ENCODE peak calls at places on chromosome 3, in four cellular contexts. F is CD8-positive, alpha-beta T cell; Q is hepatocyte; A is WERI-Rb-1. B is an unnamed sample.

GRCh38 chr3:192090586-192090985 is 629.6 kb downstream of the PYDC2 start:
- DNase-seq in F (no peak), Q (no peak), A (no peak), B (peak; percentile 15)

GRCh38 chr3:177934001-177934891 is 602.0 kb upstream of the KCNMB2 start:
- DNase-seq in F (no peak), Q (peak; percentile 41), A (no peak), B (no peak)

GRCh38 chr3:171980578-171981270 is 58.7 kb upstream of the FNDC3B start:
- DNase-seq in F (no peak), Q (no peak), A (no peak), B (no peak)

GRCh38 chr3:93867425-93867824 is 106.3 kb downstream of the PROS1 start:
- DNase-seq in F (no peak), Q (no peak), A (no peak), B (no peak)

GRCh38 chr3:124935264-124935663 is 713 bp upstream of the MUC13 start:
- DNase-seq in F (no peak), Q (no peak), A (no peak), B (no peak)

GRCh38 chr3:140128217-140129137 is 193.5 kb downstream of the CLSTN2 start:
- DNase-seq in F (no peak), Q (peak; percentile 46), A (peak; percentile 88), B (peak; percentile 44)

GRCh38 chr3:8660271-8660731 is 15.7 kb upstream of the SSUH2 start:
- DNase-seq in F (no peak), Q (no peak), A (no peak), B (no peak)

GRCh38 chr3:67018789-67019525 is 20.9 kb downstream of the KBTBD8 start:
- DNase-seq in F (no peak), Q (no peak), A (no peak), B (no peak)

GRCh38 chr3:50521572-50521971 is 18.1 kb upstream of the CACNA2D2 start:
- DNase-seq in F (no peak), Q (no peak), A (no peak), B (no peak)

GRCh38 chr3:190197346-190197763 is 76.7 kb upstream of the P3H2 start:
- DNase-seq in F (no peak), Q (peak; percentile 19), A (no peak), B (peak; percentile 33)
- H3K4me3 ChIP-seq in F (no peak overlapping the region), Q (no peak overlapping the region), A (no peak overlapping the region), B (no peak overlapping the region)

DNA sequence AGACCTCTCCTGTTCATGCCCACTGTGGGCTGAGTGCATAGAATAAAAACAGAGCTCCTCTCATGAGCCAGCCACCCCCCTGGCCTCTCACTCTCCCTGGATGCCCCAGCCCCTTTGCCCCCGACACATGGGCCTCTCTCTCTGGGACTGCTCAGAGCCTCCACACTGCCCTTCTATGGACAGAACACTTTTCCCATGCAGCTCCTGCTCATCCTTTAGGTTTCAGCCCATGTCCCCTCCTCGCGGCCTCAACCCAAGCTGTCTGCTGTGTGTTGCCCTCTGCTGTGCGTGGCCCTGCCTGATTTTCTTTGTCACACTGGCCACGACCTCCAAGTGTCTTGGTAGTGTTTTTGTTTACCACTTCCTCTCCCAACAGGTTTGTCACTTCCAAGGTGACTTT is 20.7 kb upstream of the PRR23E start:
- DNase-seq in F (no peak), Q (no peak), A (no peak), B (no peak)
- H3K27me3 ChIP-seq in F (no peaks in the 10 kb centered on the region), Q (peaks cover 9% of the 10 kb centered on the region), A (no peaks in the 10 kb centered on the region), B (no peaks in the 10 kb centered on the region)

GRCh38 chr3:89847955-89848354 is 740.5 kb downstream of the EPHA3 start:
- DNase-seq in F (no peak), Q (no peak), A (no peak), B (no peak)
- H3K4me3 ChIP-seq in F (no peak overlapping the region), Q (no peak overlapping the region), A (no peak overlapping the region), B (no peak overlapping the region)

GRCh38 chr3:194165619-194166018 is 29.7 kb downstream of the HES1 start:
- DNase-seq in F (no peak), Q (no peak), A (no peak), B (no peak)
- H3K27me3 ChIP-seq in F (no peaks in the 10 kb centered on the region), Q (no peaks in the 10 kb centered on the region), A (no peaks in the 10 kb centered on the region), B (no peaks in the 10 kb centered on the region)

DNA sequence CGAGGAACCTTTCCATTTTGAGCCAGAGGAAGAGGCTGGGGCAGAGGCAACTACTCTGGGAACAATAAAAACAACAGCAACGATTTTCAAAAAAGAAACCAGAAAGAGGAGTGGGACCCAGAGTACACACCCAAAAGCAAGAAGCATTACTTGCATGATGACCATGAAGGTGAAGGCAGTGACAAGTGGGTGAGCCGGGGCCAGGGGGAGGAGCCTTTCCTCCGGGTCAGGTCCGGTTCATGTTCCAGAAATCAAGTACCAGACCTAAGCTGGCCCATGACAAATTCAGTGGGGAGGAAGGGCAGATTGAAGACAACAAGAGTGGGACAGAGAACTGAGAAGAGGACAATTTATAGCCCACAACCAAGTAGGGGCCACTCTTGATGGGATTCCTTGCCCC is 77.2 kb upstream of the STT3B start:
- DNase-seq in F (no peak), Q (no peak), A (no peak), B (no peak)
- H3K4me3 ChIP-seq in F (no peak overlapping the region), Q (no peak overlapping the region), A (no peak overlapping the region), B (no peak overlapping the region)

DNA sequence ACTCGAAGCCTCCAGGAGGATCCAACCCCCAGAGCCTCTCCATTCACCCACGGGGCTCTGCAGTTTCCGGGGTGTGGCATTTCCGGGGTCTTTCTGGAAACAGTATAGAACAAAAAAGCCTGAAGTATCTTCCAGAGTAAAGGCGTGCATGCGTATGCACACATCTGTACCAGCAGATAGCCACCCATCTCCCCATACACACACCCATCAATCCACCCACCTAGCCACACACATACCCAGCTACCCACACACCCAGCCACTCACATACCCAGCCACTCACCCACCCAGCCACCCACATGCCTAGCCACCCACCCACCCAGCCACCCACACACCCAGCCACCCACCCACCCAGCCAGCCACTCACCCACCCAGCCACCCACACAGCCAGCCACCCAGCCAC is 2.9 kb upstream of the DNAJB8 start:
- DNase-seq in F (no peak), Q (no peak), A (no peak), B (no peak)
- H3K27me3 ChIP-seq in F (no peaks in the 10 kb centered on the region), Q (peaks cover 50% of the 10 kb centered on the region), A (peaks cover 34% of the 10 kb centered on the region), B (peaks cover 56% of the 10 kb centered on the region)

DNA sequence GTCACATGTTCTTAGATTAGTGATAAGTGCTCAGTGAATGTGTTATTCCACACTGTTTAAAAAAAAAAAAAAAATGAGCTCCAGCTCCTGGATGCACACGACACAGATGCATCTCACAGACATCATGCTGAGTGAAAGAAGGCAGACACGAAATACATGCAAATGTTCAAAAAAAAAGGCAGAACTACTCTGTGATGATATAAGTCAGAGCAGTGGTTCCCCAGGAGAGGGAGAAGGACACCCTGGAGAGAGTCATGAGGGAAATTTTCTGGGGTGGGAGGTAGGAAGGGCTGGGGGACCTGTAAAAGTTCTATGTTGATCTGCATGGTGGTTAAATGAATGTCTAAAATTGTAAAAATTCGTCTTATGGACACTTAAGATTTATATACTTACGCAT is 4.3 kb downstream of the CSRNP1 start:
- DNase-seq in F (no peak), Q (no peak), A (no peak), B (no peak)
- H3K4me3 ChIP-seq in F (no peak overlapping the region), Q (no peak overlapping the region), A (no peak overlapping the region), B (no peak overlapping the region)

GRCh38 chr3:138950006-138950644 is 3.1 kb downstream of the FOXL2NB start:
- DNase-seq in F (no peak), Q (peak; percentile 54), A (no peak), B (peak; percentile 81)
- H3K27me3 ChIP-seq in F (peaks cover 27% of the 10 kb centered on the region), Q (peaks cover 97% of the 10 kb centered on the region), A (no peaks in the 10 kb centered on the region), B (peaks cover 73% of the 10 kb centered on the region)

B was measured in H7.